ENCODE peak calls at places on chromosomes 12 and 14, in four cellular contexts. M is kidney, K is OCI-LY7, N is right lobe of liver. S is an unnamed sample.

GRCh38 chr12:57089259-57090245 is 638 bp downstream of the NAB2 start:
- DNase-seq in N (peak; percentile 86), M (peak; percentile 93), K (peak; percentile 35), S (peak; percentile 89)

GRCh38 chr14:85934123-85934885 is 404.4 kb downstream of the FLRT2 start:
- DNase-seq in N (no peak), M (no peak), K (peak; percentile 61), S (peak; percentile 64)

GRCh38 chr12:113271853-113272561 is 50.7 kb downstream of the TPCN1 start:
- DNase-seq in K (no peak), M (peak; percentile 92), N (no peak), S (peak; percentile 81)

GRCh38 chr12:3253682-3254275 is 176.6 kb downstream of the TSPAN9 start:
- DNase-seq in M (no peak), K (no peak), N (no peak), S (no peak)

GRCh38 chr12:118237908-118238307 is 102.0 kb downstream of the PEBP1 start:
- DNase-seq in K (no peak), N (no peak), M (no peak), S (no peak)

GRCh38 chr14:76117789-76118188 is 33.9 kb upstream of the GPATCH2L start:
- DNase-seq in K (no peak), M (no peak), N (no peak), S (no peak)

GRCh38 chr12:44317651-44318126 is 481.8 kb downstream of the TMEM117 start:
- DNase-seq in M (no peak), K (peak; percentile 24), N (no peak), S (peak; percentile 31)

GRCh38 chr14:59067135-59067894 is 121.2 kb upstream of the DAAM1 start:
- DNase-seq in M (no peak), K (peak; percentile 23), N (no peak), S (peak; percentile 47)

GRCh38 chr14:102046337-102047278 is 40.2 kb downstream of the HSP90AA1 start:
- DNase-seq in N (peak; percentile 73), K (peak; percentile 45), M (peak; percentile 90), S (peak; percentile 85)

GRCh38 chr14:101628471-101628966 is 67.2 kb downstream of the DIO3 start:
- DNase-seq in M (peak; percentile 91), K (peak; percentile 79), N (peak; percentile 78), S (peak; percentile 82)

GRCh38 chr12:88634008-88634407 is 53.7 kb upstream of the KITLG start:
- DNase-seq in N (no peak), M (no peak), K (no peak), S (no peak)

GRCh38 chr12:116969615-116970575 is 59.1 kb downstream of the FBXW8 start:
- DNase-seq in M (no peak), N (no peak), K (no peak), S (no peak)

GRCh38 chr12:57236224-57236924 is 6.9 kb downstream of the SHMT2 start:
- DNase-seq in M (no peak), N (peak; percentile 53), K (no peak), S (no peak)

GRCh38 chr12:76413121-76413520 is 64.9 kb upstream of the BBS10 start:
- DNase-seq in M (no peak), K (no peak), N (no peak), S (no peak)

GRCh38 chr14:91898256-91898843 is 31.0 kb upstream of the TC2N start:
- DNase-seq in K (no peak), N (no peak), M (no peak), S (no peak)

GRCh38 chr12:26275313-26276257 is 80.2 kb downstream of the SSPN start:
- DNase-seq in N (no peak), M (peak; percentile 71), K (no peak), S (no peak)

GRCh38 chr14:101444116-101444515 is 117.2 kb upstream of the DIO3 start:
- DNase-seq in K (no peak), N (no peak), M (no peak), S (no peak)

GRCh38 chr14:68685419-68686211 is 107.3 kb downstream of the ZFP36L1 start:
- DNase-seq in K (peak; percentile 98), N (no peak), M (no peak), S (peak; percentile 93)

GRCh38 chr14:99519347-99519881 is 38.2 kb downstream of the CCNK start:
- DNase-seq in N (peak; percentile 31), M (no peak), K (no peak), S (no peak)

GRCh38 chr14:49549881-49550280 is 36.3 kb downstream of the RPS29 start:
- DNase-seq in M (no peak), N (no peak), K (no peak), S (no peak)

GRCh38 chr14:102525213-102526143 is 15.9 kb upstream of the ANKRD9 start:
- DNase-seq in M (peak; percentile 79), N (no peak), K (peak; percentile 63), S (peak; percentile 51)

GRCh38 chr14:67514650-67515385 is 18.3 kb upstream of the PLEKHH1 start:
- DNase-seq in N (peak; percentile 65), M (peak; percentile 81), K (peak; percentile 60), S (peak; percentile 75)

GRCh38 chr12:47159348-47159747 is 79.6 kb upstream of the AMIGO2 start:
- DNase-seq in M (no peak), N (no peak), K (no peak), S (no peak)

GRCh38 chr14:69693823-69694729 is 72.9 kb upstream of the SRSF5 start:
- DNase-seq in M (peak; percentile 71), K (peak; percentile 52), N (no peak), S (peak; percentile 89)

GRCh38 chr12:95762123-95762785 is 28.3 kb downstream of the NTN4 start:
- DNase-seq in N (no peak), K (no peak), M (no peak), S (no peak)

GRCh38 chr12:90396556-90396955 is 558.4 kb downstream of the CCER1 start:
- DNase-seq in N (no peak), K (no peak), M (no peak), S (no peak)

GRCh38 chr14:64779472-64779871 is 75.2 kb downstream of the PLEKHG3 start:
- DNase-seq in M (no peak), N (no peak), K (no peak), S (no peak)
- H3K27ac ChIP-seq in M (no peak overlapping the region), N (no peak overlapping the region), K (no peak overlapping the region), S (no peak overlapping the region)

DNA sequence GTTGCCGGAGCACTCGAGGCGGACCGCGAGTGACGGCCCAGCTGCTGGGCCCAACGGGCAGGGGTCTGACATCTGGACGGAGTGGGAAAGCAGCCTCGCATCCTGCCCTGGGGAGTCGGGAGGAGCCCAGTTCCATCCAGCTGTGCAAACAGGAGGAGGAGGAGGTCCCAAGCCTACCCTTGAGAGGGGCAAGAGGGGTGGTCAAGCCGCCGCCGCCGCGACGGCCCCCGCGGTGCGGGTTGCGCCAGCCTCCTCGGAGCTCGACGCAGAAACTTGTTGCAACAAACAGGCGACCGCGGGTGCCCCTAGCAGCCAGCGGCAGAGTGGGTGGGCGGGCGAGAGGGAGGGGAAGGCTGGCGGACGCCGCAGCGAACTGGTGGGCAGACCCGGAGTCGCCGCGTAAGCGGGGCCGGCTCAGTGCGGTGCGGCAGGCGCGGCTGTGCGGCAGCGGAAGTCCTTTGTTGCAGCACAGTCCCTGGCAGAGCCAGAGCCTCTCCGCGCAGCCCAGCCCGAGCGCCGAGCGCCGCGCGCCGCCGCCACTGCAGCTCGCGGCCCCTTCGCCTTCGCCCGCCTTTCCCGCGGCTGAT is at the start of gene ZBTB1:
- DNase-seq in K (peak; percentile 87), N (peak; percentile 91), M (peak; percentile 97), S (peak; percentile 87)
- H3K4me1 ChIP-seq in K (peaks cover 58% of the 10 kb centered on the region), N (no peaks in the 10 kb centered on the region), M (peaks cover 21% of the 10 kb centered on the region), S (peaks cover 5% of the 10 kb centered on the region)

GRCh38 chr12:9926876-9927275 is 5.3 kb downstream of the CLEC2A start:
- DNase-seq in N (no peak), M (no peak), K (no peak), S (no peak)
- H3K4me3 ChIP-seq in N (no peak overlapping the region), M (no peak overlapping the region), K (no peak overlapping the region), S (no peak overlapping the region)

GRCh38 chr12:6777386-6777785 is 5.1 kb downstream of the LAG3 start:
- DNase-seq in M (no peak), K (no peak), N (no peak), S (no peak)
- H3K27ac ChIP-seq in M (no peak overlapping the region), K (no peak overlapping the region), N (no peak overlapping the region), S (no peak overlapping the region)

GRCh38 chr12:109466821-109467220 is 10.3 kb downstream of the KCTD10 start:
- DNase-seq in M (no peak), N (no peak), K (no peak), S (no peak)

GRCh38 chr12:109464642-109465351 is 12.3 kb downstream of the KCTD10 start:
- DNase-seq in N (no peak), K (no peak), M (no peak), S (no peak)

GRCh38 chr12:109463776-109464175 is 13.3 kb downstream of the KCTD10 start:
- DNase-seq in M (peak; percentile 79), K (no peak), N (no peak), S (no peak)

GRCh38 chr12:109467978-109468676 is 9.0 kb downstream of the KCTD10 start:
- DNase-seq in K (no peak), M (no peak), N (no peak), S (no peak)

DNA sequence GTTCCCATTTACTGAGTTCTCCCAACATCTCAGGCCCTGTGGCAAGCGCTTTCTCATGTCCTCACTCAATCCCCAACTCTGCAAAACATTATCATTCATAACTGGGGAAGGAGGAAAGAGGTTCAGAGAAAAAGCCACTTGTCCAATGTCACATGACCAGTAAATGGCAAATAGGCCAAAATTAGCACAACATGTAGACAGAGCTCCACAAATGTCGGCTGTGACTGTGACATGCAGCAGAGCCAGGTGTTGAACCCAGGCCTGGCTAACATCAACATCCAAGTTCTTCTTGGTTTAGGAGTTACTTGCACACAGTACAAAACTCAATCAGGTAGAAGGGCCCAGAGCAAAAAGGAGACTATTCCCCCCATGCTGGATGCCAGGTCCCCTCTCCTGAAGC is 10.8 kb downstream of the KCTD10 start:
- DNase-seq in K (no peak), N (no peak), M (no peak), S (no peak)
- H3K4me1 ChIP-seq in K (peaks cover 6% of the 10 kb centered on the region), N (no peaks in the 10 kb centered on the region), M (peaks cover 47% of the 10 kb centered on the region), S (no peaks in the 10 kb centered on the region)

GRCh38 chr14:36520601-36521525 is 831 bp upstream of the NKX2-1 start:
- DNase-seq in N (no peak), M (peak; percentile 66), K (no peak), S (peak; percentile 56)
- H3K4me3 ChIP-seq in N (no peak overlapping the region), M (no peak overlapping the region), K (no peak overlapping the region), S (peak overlapping the region; percentile 18)